ENCODE peak calls at places on chromosome X, in eight cellular contexts. O is uterus; Q is MM.1S; K is progenitor cell of endocrine pancreas; V is CD4-positive, alpha-beta T cell; Z is cardiac fibroblast; M is fibroblast of lung; N is endothelial cell. A is an unnamed sample.

GRCh38 chrX:155086202-155086840 is 15.0 kb downstream of the BRCC3 start:
- DNase-seq in Q (peak; percentile 16), K (no peak), V (peak; percentile 24), M (peak; percentile 39), N (peak; percentile 41), O (no peak), Z (peak; percentile 55), A (peak; percentile 33)

GRCh38 chrX:129493643-129494042 is 29.6 kb downstream of the SMARCA1 start:
- DNase-seq in Z (peak; percentile 72), V (no peak), N (no peak), M (no peak), K (no peak), O (no peak), Q (no peak), A (no peak)

GRCh38 chrX:538311-538710 is 92.3 kb upstream of the SHOX start:
- DNase-seq in M (no peak), V (no peak), N (no peak), O (no peak), Q (no peak), K (no peak), Z (peak; percentile 8), A (no peak)

GRCh38 chrX:44019911-44020310 is 46.7 kb upstream of the NDP start:
- DNase-seq in Q (no peak), M (no peak), N (no peak), V (no peak), O (no peak), Z (no peak), K (no peak), A (no peak)

GRCh38 chrX:150635952-150636351 is 57.2 kb upstream of the MTMR1 start:
- DNase-seq in Z (peak; percentile 83), V (no peak), Q (no peak), K (no peak), M (peak; percentile 58), O (no peak), N (no peak), A (peak; percentile 34)

GRCh38 chrX:17563076-17563475 is 174.2 kb upstream of the SCML1 start:
- DNase-seq in M (no peak), Z (no peak), K (no peak), V (no peak), O (no peak), Q (no peak), N (no peak), A (no peak)

GRCh38 chrX:33211356-33212254 is at the start of gene DMD:
- DNase-seq in O (peak; percentile 52), K (no peak), N (no peak), Q (no peak), M (peak; percentile 88), V (no peak), Z (peak; percentile 93), A (no peak)

GRCh38 chrX:19678941-19679340 is 163.6 kb upstream of the MAP3K15 start:
- DNase-seq in K (no peak), Q (no peak), Z (peak; percentile 42), O (no peak), M (no peak), N (no peak), V (peak; percentile 11), A (no peak)

GRCh38 chrX:23376581-23376980 is 41.9 kb downstream of the PTCHD1 start:
- DNase-seq in Z (no peak), O (no peak), Q (no peak), K (no peak), V (no peak), N (no peak), M (no peak), A (no peak)

GRCh38 chrX:142095816-142096215 is 109.3 kb downstream of the MAGEC2 start:
- DNase-seq in O (no peak), V (no peak), N (no peak), Q (no peak), M (peak; percentile 27), Z (no peak), K (no peak), A (no peak)

GRCh38 chrX:24259544-24260240 is 54.2 kb downstream of the SUPT20HL2 start:
- DNase-seq in Z (peak; percentile 81), M (peak; percentile 81), K (no peak), O (no peak), N (peak; percentile 15), Q (peak; percentile 32), V (no peak), A (peak; percentile 55)

GRCh38 chrX:85379174-85379907 is at the start of gene POF1B:
- DNase-seq in Q (no peak), O (no peak), V (no peak), K (no peak), Z (no peak), M (no peak), N (no peak), A (no peak)

GRCh38 chrX:25968920-25969319 is 169.2 kb upstream of the MAGEB18 start:
- DNase-seq in K (no peak), O (no peak), Z (peak; percentile 31), M (peak; percentile 27), N (peak; percentile 52), Q (peak; percentile 10), V (no peak), A (peak; percentile 10)

GRCh38 chrX:9566150-9566621 is 101.3 kb downstream of the TBL1X start:
- DNase-seq in O (peak; percentile 55), Z (peak; percentile 88), V (no peak), N (no peak), K (no peak), Q (no peak), M (peak; percentile 85), A (no peak)

GRCh38 chrX:45472968-45473367 is 272.3 kb upstream of the DIPK2B start:
- DNase-seq in N (no peak), Z (peak; percentile 76), K (no peak), O (no peak), Q (no peak), V (no peak), M (peak; percentile 63), A (no peak)

GRCh38 chrX:20857746-20858145 is 516.5 kb upstream of the CNKSR2 start:
- DNase-seq in Q (no peak), M (no peak), V (no peak), O (no peak), Z (peak; percentile 82), N (no peak), K (no peak), A (no peak)

GRCh38 chrX:104284407-104285000 is 29.8 kb upstream of the ESX1 start:
- DNase-seq in O (peak; percentile 30), Q (no peak), N (no peak), M (no peak), V (no peak), K (no peak), Z (peak; percentile 18), A (no peak)

GRCh38 chrX:104137496-104137895 is 19.3 kb downstream of the SLC25A53 start:
- DNase-seq in V (no peak), M (peak; percentile 32), O (no peak), N (no peak), Q (peak; percentile 8), Z (peak; percentile 44), K (no peak), A (no peak)

GRCh38 chrX:96453139-96453538 is 231.5 kb upstream of the DIAPH2 start:
- DNase-seq in K (no peak), Q (no peak), O (no peak), M (no peak), V (no peak), N (no peak), Z (no peak), A (peak; percentile 12)

GRCh38 chrX:40173662-40174593 is 76.2 kb upstream of the BCOR start:
- DNase-seq in Q (peak; percentile 79), V (no peak), M (no peak), N (peak; percentile 22), K (no peak), O (peak; percentile 37), Z (no peak), A (no peak)

GRCh38 chrX:34884693-34885277 is 57.8 kb upstream of the FAM47B start:
- DNase-seq in V (no peak), K (no peak), M (peak; percentile 88), Z (peak; percentile 83), Q (no peak), N (no peak), O (no peak), A (no peak)

DNA sequence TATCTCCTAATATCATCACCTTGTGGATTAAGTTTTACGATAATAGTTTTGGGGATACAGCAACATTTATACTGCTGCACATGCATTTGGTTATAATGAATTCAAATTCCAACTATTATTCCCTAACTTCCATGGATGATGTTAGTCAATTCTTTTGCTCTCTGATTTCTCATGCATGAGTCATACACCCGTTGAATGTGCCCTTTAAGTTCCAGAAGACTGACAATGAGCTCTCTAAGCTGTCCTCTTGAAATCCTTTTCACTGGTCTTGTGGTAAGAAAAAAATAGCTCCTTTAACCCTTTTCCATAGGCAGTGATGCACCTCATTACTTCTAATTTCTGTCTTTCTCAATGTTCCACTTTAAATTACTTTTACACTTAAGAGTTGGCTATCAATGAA is 1095.2 kb upstream of the POU3F4 start:
- DNase-seq in Q (no peak), M (peak; percentile 12), K (no peak), Z (no peak), V (no peak), N (no peak), O (no peak), A (no peak)
- TF ChIP-seq CTCF in Q (no peak), M (no peak), K (no peak), Z (no peak), V (no peak), N (no peak), O (no peak), A (no peak)

GRCh38 chrX:66756717-66757116 is 117.8 kb upstream of the EDA2R start:
- DNase-seq in K (no peak), Q (peak; percentile 9), V (no peak), M (no peak), N (no peak), O (no peak), Z (no peak), A (peak; percentile 4)

GRCh38 chrX:66766318-66766717 is 127.4 kb upstream of the EDA2R start:
- DNase-seq in V (no peak), K (no peak), Z (no peak), O (no peak), M (no peak), N (no peak), Q (no peak), A (no peak)

GRCh38 chrX:66760648-66761047 is 121.8 kb upstream of the EDA2R start:
- DNase-seq in V (no peak), N (no peak), O (no peak), K (no peak), Z (peak; percentile 4), M (no peak), Q (peak; percentile 11), A (no peak)
- TF ChIP-seq CTCF in V (no peak), N (no peak), O (no peak), K (peak; percentile 39), Z (no peak), M (no peak), Q (peak; percentile 29), A (no peak)

GRCh38 chrX:47562615-47563243 is 1.7 kb downstream of the ARAF start:
- DNase-seq in V (no peak), Q (no peak), M (no peak), N (peak; percentile 28), Z (peak; percentile 50), O (no peak), K (no peak), A (no peak)
- TF ChIP-seq CTCF in V (no peak), Q (peak; percentile 26), M (peak; percentile 43), N (peak; percentile 39), Z (peak; percentile 30), O (no peak), K (peak; percentile 29), A (peak; percentile 40)

GRCh38 chrX:107450823-107451509 is 1.5 kb downstream of the FRMPD3 start:
- DNase-seq in N (peak; percentile 46), O (no peak), K (no peak), Q (no peak), Z (no peak), M (no peak), V (no peak), A (peak; percentile 22)
- TF ChIP-seq CTCF in N (peak; percentile 17), O (no peak), K (peak; percentile 47), Q (no peak), Z (no peak), M (no peak), V (no peak), A (no peak)